ENCODE peak calls at places on chromosomes 12 and 14, in seven cellular contexts. N is HS-27A; E is CD8-positive, alpha-beta T cell; G is Daoy; Z is NCI-H187 treated with DMSO at 0.1 percent for 48 hours; M is T-cell; X is head of caudate nucleus. W is an unnamed sample.

GRCh38 chr14:101090976-101091375 is 187.5 kb upstream of the RTL1 start:
- DNase-seq in N (no peak), E (no peak), G (no peak), Z (no peak), M (no peak), X (no peak), W (no peak)

GRCh38 chr14:100199240-100199860 is 39.6 kb upstream of the YY1 start:
- DNase-seq in N (no peak), E (no peak), G (no peak), Z (no peak), M (no peak), X (no peak), W (no peak)

GRCh38 chr14:92492261-92492660 is 21.3 kb upstream of the RIN3 start:
- DNase-seq in N (no peak), E (no peak), G (no peak), Z (no peak), M (no peak), X (no peak), W (no peak)

GRCh38 chr12:12983420-12984035 is 16.5 kb downstream of the HEBP1 start:
- DNase-seq in N (peak), E (no peak), G (peak), Z (no peak), M (no peak), X (no peak), W (no peak)

GRCh38 chr12:95551305-95551704 is at the start of gene USP44:
- DNase-seq in N (no peak), E (peak), G (no peak), Z (no peak), M (no peak), X (no peak), W (no peak)

GRCh38 chr12:91274886-91275285 is 92.3 kb upstream of the DCN start:
- DNase-seq in N (no peak), E (no peak), G (no peak), Z (no peak), M (no peak), X (no peak), W (no peak)

GRCh38 chr14:64278458-64278857 is 15.7 kb downstream of the ESR2 start:
- DNase-seq in N (no peak), E (no peak), G (no peak), Z (no peak), M (no peak), X (no peak), W (no peak)

GRCh38 chr12:81114241-81114640 is 36.4 kb downstream of the ACSS3 start:
- DNase-seq in N (no peak), E (no peak), G (no peak), Z (no peak), M (no peak), X (no peak), W (no peak)